ENCODE peak calls at places on chromosomes 1 and 21, in five cellular contexts. X, M, J, V and S are unnamed samples.

GRCh38 chr21:44820851-44821250 is 3.0 kb upstream of the SUMO3 start:
- DNase-seq in X (no peak), M (no peak), J (no peak), V (no peak), S (no peak)

GRCh38 chr21:37528150-37528937 is 161.8 kb downstream of the DYRK1A start:
- DNase-seq in X (no peak), M (no peak), J (no peak), V (no peak), S (no peak)

GRCh38 chr1:107243461-107243860 is 102.6 kb downstream of the NTNG1 start:
- DNase-seq in X (no peak), M (no peak), J (no peak), V (no peak), S (no peak)

GRCh38 chr1:110477445-110477957 is 26.6 kb downstream of the PROK1 start:
- DNase-seq in X (no peak), M (peak), J (no peak), V (no peak), S (peak)

GRCh38 chr1:209877109-209877764 is 49.5 kb downstream of the UTP25 start:
- DNase-seq in X (no peak), M (no peak), J (no peak), V (no peak), S (no peak)

GRCh38 chr1:31617218-31617916 is at the start of gene HCRTR1:
- DNase-seq in X (no peak), M (no peak), J (no peak), V (no peak), S (no peak)

GRCh38 chr1:28370220-28371010 is 875 bp downstream of the PHACTR4 start:
- DNase-seq in X (peak), M (peak), J (peak), V (peak), S (peak)

GRCh38 chr1:82227286-82227685 is 426.6 kb downstream of the ADGRL2 start:
- DNase-seq in X (no peak), M (no peak), J (no peak), V (no peak), S (no peak)

GRCh38 chr1:209569445-209570207 is 13.9 kb upstream of the CAMK1G start:
- DNase-seq in X (peak), M (peak), J (peak), V (peak), S (peak)

GRCh38 chr1:225911207-225912130 is 12.6 kb downstream of the PYCR2 start:
- DNase-seq in X (peak), M (peak), J (peak), V (peak), S (peak)

DNA sequence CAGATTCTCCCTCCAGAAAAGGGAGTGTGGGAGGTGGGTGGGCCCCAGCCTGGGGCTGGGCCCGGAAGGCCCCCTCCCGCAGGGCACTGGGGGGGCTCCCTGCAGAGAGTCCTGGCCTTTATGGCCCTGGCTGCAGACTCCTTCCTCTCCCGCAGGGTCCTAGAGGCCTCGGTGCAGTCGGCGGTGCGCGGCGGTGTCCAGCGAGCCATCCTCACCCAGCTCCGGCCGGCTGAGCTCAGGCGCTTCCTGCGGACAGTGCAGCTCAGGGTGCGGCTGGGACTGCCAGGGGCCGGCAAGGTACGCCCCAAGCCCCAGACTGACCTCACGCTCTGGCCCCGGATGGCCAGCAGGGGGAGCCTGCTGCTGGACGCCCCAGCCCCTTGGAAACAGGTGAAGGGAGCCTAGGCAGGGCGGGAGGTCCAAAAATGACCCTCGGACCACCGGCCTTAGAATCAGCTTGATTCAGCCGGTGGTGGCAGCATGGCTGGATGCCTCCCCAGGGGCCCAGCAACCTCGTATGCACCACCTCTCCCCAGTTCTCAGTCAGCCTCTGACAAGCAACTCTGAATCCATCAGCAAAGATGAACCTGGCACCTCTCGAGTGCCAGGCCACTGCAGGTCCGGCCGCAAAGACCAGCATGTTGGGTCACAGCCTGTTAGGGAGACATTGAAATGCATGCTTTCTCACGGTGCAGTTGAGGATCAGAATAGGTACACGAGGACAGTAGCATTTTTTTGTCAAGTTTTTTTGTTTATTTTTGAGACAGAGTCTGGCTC is 20.6 kb downstream of the MTHFR start:
- DNase-seq in X (peak), M (peak), J (peak), V (peak), S (peak)
- H3K4me3 ChIP-seq in X (peak), M (peak), J (peak), V (peak), S (no peak)

DNA sequence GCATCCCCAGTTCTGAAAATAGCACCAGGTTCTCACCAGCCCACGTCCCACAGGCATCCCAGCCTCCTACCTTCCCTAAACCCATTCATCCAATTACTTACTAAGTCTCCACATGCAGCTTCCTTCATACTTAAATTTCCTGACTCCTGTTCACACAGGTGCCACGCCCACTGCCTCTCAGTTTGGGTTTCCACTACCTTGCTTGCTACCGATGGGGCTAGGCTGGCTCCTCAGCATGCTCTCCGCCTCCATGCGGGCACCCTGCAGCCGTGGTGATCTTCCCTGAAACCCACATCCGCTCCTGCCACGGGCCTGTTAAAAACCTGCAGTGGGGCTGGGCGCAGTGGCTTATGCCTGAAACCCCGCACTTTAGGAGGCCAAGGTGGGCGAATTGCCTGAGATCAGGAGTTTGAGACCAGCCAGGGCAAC is 70.4 kb upstream of the ANGPTL1 start:
- DNase-seq in X (no peak), M (no peak), J (no peak), V (no peak), S (no peak)
- H3K27ac ChIP-seq in X (no peak), M (no peak), J (no peak), V (peak), S (no peak)

GRCh38 chr1:114352797-114353196 is 158.2 kb downstream of the TRIM33 start:
- DNase-seq in X (no peak), M (no peak), J (no peak), V (no peak), S (no peak)
- H3K4me3 ChIP-seq in X (no peak), M (no peak), J (no peak), V (no peak), S (no peak)

DNA sequence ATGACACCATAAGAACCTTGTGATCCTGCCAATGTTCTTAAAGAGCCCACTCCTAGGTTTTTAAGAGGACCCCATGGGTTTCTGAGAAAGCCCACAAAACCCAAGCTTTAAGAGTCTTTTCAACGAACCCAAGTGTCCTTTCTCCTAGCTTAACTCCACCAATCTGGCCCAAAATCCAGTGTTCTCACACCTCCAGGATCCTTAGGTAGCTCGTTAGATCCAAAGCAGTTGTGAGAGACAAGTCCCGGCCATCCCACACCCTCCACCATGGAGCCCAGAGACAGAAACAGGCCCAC is 1.7 kb downstream of the DENND4B start:
- DNase-seq in X (no peak), M (no peak), J (no peak), V (no peak), S (no peak)
- H3K27ac ChIP-seq in X (peak), M (peak), J (peak), V (peak), S (peak)

DNA sequence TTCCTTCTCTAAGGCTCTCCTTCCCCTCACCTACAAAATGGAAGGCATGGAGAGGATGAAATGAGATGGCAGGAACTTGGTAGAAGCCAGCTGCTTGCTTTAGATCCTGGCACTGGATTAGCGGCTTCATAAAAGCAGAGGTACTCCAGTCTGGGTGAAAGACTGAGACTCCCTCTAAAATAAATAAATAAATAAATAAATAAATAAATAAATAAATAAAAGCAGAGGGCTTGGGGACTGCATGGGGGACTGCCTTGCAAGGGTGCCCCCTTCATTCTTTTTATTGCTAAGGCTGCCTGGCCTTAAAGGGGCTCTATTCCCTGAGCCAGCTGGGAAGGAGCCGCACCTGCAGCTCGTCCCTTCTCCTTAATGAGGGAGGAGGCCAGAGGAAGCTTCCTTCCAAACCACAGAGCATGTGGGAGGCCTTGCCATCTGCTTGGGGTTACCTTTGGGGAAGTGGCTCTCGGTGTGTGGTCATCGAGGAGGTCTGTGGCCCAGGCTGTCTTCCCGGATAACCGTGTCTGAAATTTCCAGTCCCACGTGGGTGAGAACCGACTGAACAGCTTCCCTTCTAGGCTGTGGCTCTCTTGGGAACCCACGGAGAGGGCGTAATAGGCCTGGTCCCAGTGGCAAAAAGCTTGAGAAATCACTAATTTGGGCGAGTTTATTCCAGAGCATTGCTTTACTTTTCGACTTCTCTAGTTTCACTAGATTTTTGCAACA is 2.0 kb upstream of the ATP13A2 start:
- DNase-seq in X (peak), M (no peak), J (no peak), V (peak), S (no peak)
- H3K4me3 ChIP-seq in X (no peak), M (no peak), J (no peak), V (no peak), S (no peak)

GRCh38 chr21:28489197-28489596 is 503.5 kb downstream of the LTN1 start:
- DNase-seq in X (no peak), M (no peak), J (no peak), V (no peak), S (no peak)
- H3K27ac ChIP-seq in X (no peak), M (no peak), J (no peak), V (no peak), S (no peak)

DNA sequence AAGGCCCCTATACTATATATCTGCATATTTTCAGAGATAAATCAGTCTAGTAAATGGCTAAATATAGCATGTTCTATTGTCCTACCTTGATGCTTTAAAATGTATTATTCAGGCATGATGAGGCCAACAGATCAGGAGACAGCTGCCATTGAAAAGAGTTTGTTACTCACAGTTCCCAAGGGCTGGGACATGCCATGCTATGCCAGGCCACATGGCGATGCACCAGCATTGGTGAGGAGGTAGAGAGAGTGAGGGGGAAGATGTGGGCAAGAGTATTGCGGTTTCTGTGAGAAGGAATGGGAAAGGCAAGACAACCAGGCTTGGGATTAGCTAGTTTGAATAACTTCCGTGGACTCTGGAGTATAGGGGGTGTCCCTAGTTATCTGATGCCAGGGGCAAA is 316.5 kb downstream of the DISC1 start:
- DNase-seq in X (no peak), M (no peak), J (no peak), V (no peak), S (no peak)
- H3K4me3 ChIP-seq in X (no peak), M (no peak), J (no peak), V (no peak), S (no peak)

DNA sequence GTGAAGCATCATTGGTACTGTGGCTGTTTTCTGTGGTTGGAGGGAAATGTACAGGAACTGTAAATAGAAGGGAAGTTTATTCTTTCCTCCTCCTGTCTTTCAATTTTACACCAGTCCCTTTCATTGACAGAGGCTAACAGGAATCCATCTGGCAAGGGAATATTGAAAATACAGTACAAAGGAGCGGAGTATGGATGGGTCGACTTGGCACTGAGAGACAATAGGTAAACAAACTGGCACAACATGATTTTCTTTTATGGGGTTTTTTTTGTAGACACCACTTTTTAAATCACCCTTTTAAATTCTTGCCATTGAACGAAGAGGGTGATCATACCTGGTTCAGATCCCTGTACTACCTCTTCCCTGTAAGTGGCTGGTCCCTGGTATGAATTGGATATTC is 341.3 kb downstream of the RWDD3 start:
- DNase-seq in X (no peak), M (no peak), J (no peak), V (no peak), S (no peak)
- H3K27ac ChIP-seq in X (no peak), M (no peak), J (no peak), V (no peak), S (no peak)

DNA sequence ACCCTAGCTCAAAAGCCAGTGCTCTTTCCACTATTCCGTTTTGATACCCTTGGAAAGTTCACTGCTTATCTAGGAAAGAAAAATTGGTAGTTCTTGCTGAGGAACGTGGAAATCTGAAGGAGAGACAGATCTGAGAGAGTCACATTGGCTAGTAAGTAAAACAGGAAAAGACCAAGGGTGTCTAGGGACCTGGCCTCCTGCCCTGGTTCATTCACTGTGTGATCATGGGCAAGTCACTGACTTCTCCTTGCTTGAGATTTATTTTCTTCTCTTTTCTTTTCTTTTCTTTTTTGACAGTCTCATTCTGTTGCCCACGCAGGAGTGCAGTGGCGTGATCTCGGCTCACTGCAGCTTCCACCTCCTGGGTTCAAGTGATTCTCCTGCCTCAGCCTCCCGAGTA is 90.8 kb downstream of the NFIA start:
- DNase-seq in X (no peak), M (no peak), J (no peak), V (no peak), S (no peak)
- H3K4me3 ChIP-seq in X (no peak), M (no peak), J (no peak), V (no peak), S (no peak)

GRCh38 chr1:227893696-227894305 is 53.9 kb downstream of the WNT9A start:
- DNase-seq in X (peak), M (no peak), J (peak), V (no peak), S (no peak)

GRCh38 chr1:227894306-227894721 is 53.4 kb downstream of the WNT9A start:
- DNase-seq in X (no peak), M (no peak), J (peak), V (peak), S (no peak)

GRCh38 chr1:227891223-227891954 is 56.3 kb downstream of the WNT9A start:
- DNase-seq in X (no peak), M (peak), J (peak), V (peak), S (peak)

GRCh38 chr1:227891955-227892871 is 55.5 kb downstream of the WNT9A start:
- DNase-seq in X (no peak), M (peak), J (peak), V (peak), S (no peak)

DNA sequence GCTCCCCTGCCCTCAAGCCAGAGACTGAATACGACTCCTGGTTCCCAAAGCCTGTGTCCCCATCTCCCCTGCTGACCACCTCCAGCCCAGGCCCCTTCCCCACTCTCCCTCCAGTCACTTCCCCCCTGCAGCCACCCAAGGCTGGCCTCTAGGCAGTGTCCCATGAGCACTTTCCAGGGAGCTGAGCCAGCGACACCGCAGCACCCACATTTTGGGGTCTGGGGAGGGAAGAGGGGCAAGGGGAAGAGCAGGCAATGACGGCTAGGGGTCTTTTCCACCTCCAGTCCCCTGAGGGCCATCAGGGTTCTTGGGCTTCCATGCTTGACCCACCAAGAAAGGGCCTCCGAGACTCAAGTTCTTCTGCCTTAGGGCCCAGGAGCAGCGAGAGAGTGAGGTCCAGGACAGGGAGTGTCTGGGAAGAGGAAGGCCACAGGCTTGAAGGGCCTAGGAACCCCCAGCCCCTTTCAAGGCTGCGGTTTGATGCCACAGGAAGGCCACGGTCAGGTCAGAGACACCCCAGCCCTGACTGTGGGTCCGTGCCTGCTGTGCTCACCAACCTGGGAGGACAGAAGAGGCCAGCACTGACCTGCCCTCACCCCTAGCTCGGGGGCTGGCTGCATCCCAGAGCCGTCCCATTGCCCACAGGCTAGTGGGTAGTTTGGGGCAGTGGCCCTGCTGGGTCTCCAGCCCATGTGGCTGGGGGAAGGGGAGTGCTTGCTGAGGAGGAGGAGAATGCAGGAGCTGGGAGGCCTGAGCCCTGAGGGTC is 54.6 kb downstream of the WNT9A start:
- DNase-seq in X (no peak), M (peak), J (peak), V (no peak), S (peak)
- H3K27ac ChIP-seq in X (no peak), M (no peak), J (no peak), V (no peak), S (no peak)